ENCODE peak calls at places on chromosomes 4 and X, in five cellular contexts. H, O, K, V and W are unnamed samples.

GRCh38 chr4:119559044-119559647 is 69.5 kb downstream of the PDE5A start:
- DNase-seq in H (no peak), V (peak), K (no peak), O (peak), W (no peak)

GRCh38 chrX:39841604-39842003 is 256.2 kb downstream of the BCOR start:
- DNase-seq in H (no peak), O (no peak), V (no peak), K (no peak), W (no peak)

GRCh38 chr4:113423631-113424030 is 337.9 kb downstream of the CAMK2D start:
- DNase-seq in V (no peak), H (no peak), K (no peak), O (peak), W (no peak)

GRCh38 chr4:18081708-18082107 is 60.2 kb upstream of the LCORL start:
- DNase-seq in K (no peak), H (no peak), V (no peak), O (no peak), W (no peak)

GRCh38 chr4:116118216-116118615 is 967.2 kb downstream of the TRAM1L1 start:
- DNase-seq in O (no peak), H (no peak), V (no peak), K (no peak), W (no peak)

GRCh38 chrX:154350429-154351182 is 23.8 kb downstream of the FLNA start:
- DNase-seq in H (no peak), O (no peak), V (no peak), K (no peak), W (no peak)

GRCh38 chrX:54413753-54414152 is 26.5 kb upstream of the TSR2 start:
- DNase-seq in H (no peak), K (no peak), O (peak), V (no peak), W (no peak)

GRCh38 chr4:137226900-137227299 is 305.4 kb downstream of the PCDH18 start:
- DNase-seq in V (no peak), H (no peak), O (peak), K (no peak), W (no peak)

GRCh38 chrX:23436875-23437274 is 102.2 kb downstream of the PTCHD1 start:
- DNase-seq in O (no peak), H (peak), V (no peak), K (peak), W (no peak)

GRCh38 chr4:14294611-14295010 is 667.1 kb upstream of the BOD1L1 start:
- DNase-seq in O (no peak), H (no peak), K (no peak), V (no peak), W (no peak)

GRCh38 chr4:162839814-162840213 is 326.9 kb downstream of the NAF1 start:
- DNase-seq in K (no peak), H (peak), O (no peak), V (no peak), W (no peak)

GRCh38 chr4:8274772-8275241 is 5.3 kb downstream of the HTRA3 start:
- DNase-seq in V (no peak), K (no peak), H (no peak), O (peak), W (peak)

GRCh38 chrX:123779908-123780396 is 47.1 kb upstream of the THOC2 start:
- DNase-seq in O (no peak), V (no peak), H (no peak), K (no peak), W (no peak)

GRCh38 chr4:36363024-36363423 is 81.6 kb downstream of the DTHD1 start:
- DNase-seq in V (no peak), K (no peak), O (no peak), H (no peak), W (no peak)

GRCh38 chrX:142089193-142089592 is 115.9 kb downstream of the MAGEC2 start:
- DNase-seq in V (no peak), K (no peak), O (no peak), H (no peak), W (no peak)

GRCh38 chrX:24870143-24870542 is 145.6 kb downstream of the ARX start:
- DNase-seq in H (no peak), K (no peak), V (peak), O (peak), W (no peak)

GRCh38 chr4:182929296-182929695 is 12.1 kb upstream of the DCTD start:
- DNase-seq in V (peak), H (no peak), O (peak), K (no peak), W (no peak)

GRCh38 chr4:16205298-16206164 is 20.7 kb downstream of the TAPT1 start:
- DNase-seq in O (peak), K (no peak), H (no peak), V (no peak), W (no peak)

GRCh38 chr4:185358514-185359433 is 37.0 kb downstream of the LRP2BP start:
- DNase-seq in V (peak), H (no peak), K (no peak), O (peak), W (peak)

GRCh38 chr4:114249561-114250356 is 270.3 kb upstream of the ARSJ start:
- DNase-seq in K (no peak), H (no peak), O (no peak), V (no peak), W (no peak)

GRCh38 chr4:168613869-168614268 is 117.0 kb downstream of the PALLD start:
- DNase-seq in K (no peak), H (no peak), V (no peak), O (no peak), W (no peak)

GRCh38 chr4:168608771-168609170 is 111.9 kb downstream of the PALLD start:
- DNase-seq in H (no peak), O (no peak), K (no peak), V (no peak), W (no peak)

GRCh38 chr4:168609369-168609768 is 112.5 kb downstream of the PALLD start:
- DNase-seq in V (peak), O (no peak), K (no peak), H (no peak), W (no peak)

GRCh38 chr4:168612435-168613139 is 115.7 kb downstream of the PALLD start:
- DNase-seq in V (peak), O (peak), H (no peak), K (no peak), W (no peak)

GRCh38 chr4:168610911-168611530 is 114.2 kb downstream of the PALLD start:
- DNase-seq in K (no peak), V (no peak), O (no peak), H (no peak), W (no peak)
- H2BK12ac ChIP-seq in K (no peak), V (peak), O (peak), H (no peak), W (no peak)

GRCh38 chrX:152647978-152648377 is 10.3 kb downstream of the GABRQ start:
- DNase-seq in K (no peak), O (no peak), V (no peak), H (no peak), W (no peak)
- H2BK12ac ChIP-seq in K (no peak), O (no peak), V (no peak), H (no peak), W (no peak)

GRCh38 chr4:1549638-1550035 is 134.5 kb downstream of the FAM53A start:
- DNase-seq in H (no peak), K (no peak), V (no peak), O (no peak), W (no peak)
- H2BK12ac ChIP-seq in H (no peak), K (no peak), V (no peak), O (no peak), W (no peak)

DNA sequence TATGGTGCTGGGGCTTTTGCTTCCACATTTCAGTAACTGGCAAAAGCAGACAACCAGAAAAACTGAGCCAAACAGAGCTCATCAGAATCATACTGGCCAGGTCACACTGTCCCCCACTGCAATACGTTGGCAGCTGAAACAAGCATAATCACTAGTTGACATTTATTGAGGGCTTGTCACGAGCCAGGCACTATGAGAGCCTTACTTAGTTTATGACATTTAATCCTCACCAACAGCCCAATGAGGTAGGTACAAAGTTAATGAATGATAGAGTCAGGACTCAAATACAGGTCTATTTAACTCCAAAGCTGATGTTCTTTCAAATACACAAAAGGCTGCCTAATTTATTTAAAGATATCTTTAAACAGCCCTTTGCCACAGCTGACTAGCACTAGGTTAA is 174.0 kb upstream of the MBNL3 start:
- DNase-seq in V (no peak), K (no peak), H (no peak), O (no peak), W (no peak)
- H2BK12ac ChIP-seq in V (no peak), K (no peak), H (no peak), O (no peak), W (no peak)

DNA sequence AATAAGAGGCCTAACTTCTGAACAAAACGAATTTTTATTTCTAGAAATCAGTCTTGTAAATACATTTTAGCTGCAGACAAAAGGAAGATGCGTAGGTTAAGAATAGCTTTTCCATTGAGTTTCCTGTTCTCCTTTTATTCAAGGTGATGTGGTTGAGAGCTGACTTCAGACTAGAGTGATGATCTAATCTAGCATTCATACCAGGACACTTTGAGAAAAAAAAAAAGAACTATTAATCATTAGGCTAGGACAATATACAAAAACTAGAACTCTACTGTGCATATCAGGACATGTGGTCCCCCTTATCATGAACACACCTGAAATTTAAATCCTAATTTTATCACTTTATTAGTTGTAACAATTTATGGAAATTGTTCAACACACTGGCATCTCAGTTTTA is 884.6 kb upstream of the EPHA5 start:
- DNase-seq in O (no peak), K (no peak), H (no peak), V (no peak), W (no peak)
- H2BK12ac ChIP-seq in O (no peak), K (no peak), H (no peak), V (no peak), W (no peak)

DNA sequence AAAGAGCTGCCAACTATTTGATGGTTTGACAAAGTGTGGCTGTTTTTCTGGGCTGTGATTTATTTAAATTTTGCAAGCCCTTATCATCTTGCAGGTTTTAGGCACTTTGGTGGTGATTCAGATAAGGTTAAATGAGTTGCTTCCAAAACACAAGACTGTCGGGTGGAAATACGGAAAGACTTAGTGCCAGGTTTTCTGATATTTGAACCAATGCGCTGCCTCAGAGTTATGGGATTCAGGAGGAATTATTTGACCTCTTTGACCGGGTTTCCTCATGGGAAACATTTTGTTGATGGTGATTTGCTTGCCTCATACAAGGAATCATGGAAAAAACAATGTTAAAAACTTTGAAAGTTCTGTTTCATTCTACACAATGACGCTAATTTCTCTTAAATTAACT is 136.0 kb upstream of the MAP9 start:
- DNase-seq in H (no peak), V (no peak), O (no peak), K (no peak), W (no peak)
- H2BK12ac ChIP-seq in H (no peak), V (no peak), O (no peak), K (no peak), W (no peak)

GRCh38 chrX:112913807-112914206 is 73.2 kb upstream of the AMOT start:
- DNase-seq in K (no peak), O (no peak), H (no peak), V (no peak), W (no peak)

DNA sequence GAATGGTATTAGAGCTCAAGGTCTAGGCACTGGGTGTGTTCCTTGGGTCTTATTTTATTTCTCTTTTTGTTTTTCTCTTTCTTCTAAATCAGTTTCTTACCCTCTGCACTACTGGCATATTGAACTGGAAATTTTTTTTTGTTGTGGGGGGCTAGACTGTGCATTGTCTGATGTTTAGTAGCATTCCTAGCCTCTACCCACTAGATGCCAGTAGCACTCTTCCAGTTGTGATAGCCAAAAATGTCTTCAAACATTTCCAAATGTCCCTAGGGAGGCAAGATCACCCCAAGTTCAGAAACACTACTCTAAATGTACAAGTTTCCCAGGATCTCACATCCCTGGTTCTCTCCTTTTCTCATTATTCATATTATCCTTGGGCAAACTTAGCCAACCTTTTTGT is 69.8 kb upstream of the AMOT start:
- DNase-seq in K (no peak), V (no peak), O (no peak), H (no peak), W (no peak)
- H2BK12ac ChIP-seq in K (no peak), V (no peak), O (no peak), H (no peak), W (no peak)

DNA sequence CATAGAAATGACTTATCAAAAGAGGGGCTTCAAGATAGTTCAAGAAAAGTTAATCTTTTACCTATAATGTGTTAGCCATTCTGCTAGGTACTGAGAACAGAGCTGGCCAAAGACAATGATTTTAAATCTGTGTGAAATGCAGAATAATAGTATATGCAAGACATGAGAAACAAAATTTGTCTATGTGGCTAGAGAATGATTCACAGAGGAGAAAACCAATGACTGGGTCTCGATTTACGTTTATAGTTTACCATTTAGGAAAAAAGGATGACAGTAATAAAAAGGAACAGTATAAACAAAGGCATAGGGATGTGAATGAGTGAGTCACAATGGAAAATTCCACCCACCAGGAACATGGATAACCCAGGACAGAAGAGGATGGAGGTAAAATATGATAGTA is 31.9 kb downstream of the NPFFR2 start:
- DNase-seq in K (no peak), H (no peak), O (peak), V (no peak), W (no peak)
- H2BK12ac ChIP-seq in K (no peak), H (no peak), O (no peak), V (no peak), W (no peak)

GRCh38 chr4:54971474-54971950 is 153.9 kb downstream of the KDR start:
- DNase-seq in K (no peak), H (peak), V (peak), O (peak), W (peak)

DNA sequence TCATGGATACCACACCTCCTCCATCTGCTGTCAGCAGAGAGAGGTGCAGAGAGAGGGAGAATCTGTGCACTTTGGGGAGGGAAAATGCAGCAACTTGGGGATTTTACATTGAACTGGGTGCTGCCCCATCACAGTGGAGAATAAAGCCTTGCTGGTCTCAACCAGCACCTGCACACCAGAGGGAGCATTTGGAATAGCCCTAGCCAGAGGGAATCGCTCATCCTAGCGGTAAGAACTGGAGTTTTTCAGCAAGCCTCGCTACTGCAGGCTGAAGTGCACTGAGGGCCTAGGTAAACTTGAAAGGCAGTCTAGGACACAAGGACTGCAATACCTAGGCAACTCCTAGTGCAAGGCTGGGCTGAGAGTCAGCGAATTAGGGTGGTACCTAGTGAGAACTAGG is 148.7 kb downstream of the KDR start:
- DNase-seq in H (peak), V (no peak), O (no peak), K (peak), W (no peak)
- H2BK12ac ChIP-seq in H (no peak), V (no peak), O (no peak), K (peak), W (no peak)

GRCh38 chr4:141912831-141913230 is 276.4 kb downstream of the IL15 start:
- DNase-seq in O (no peak), V (no peak), H (no peak), K (no peak), W (no peak)
- H2BK12ac ChIP-seq in O (no peak), V (no peak), H (no peak), K (no peak), W (no peak)